ENCODE peak calls at places on chromosomes 1 and 21, in six cellular contexts. U, O, Y, V, B and L are unnamed samples.

GRCh38 chr1:54287821-54288220 is 87.9 kb downstream of the MRPL37 start:
- DNase-seq in U (no peak), O (no peak), Y (no peak), V (no peak), B (no peak), L (no peak)

GRCh38 chr1:185279571-185279970 is 37.5 kb downstream of the IVNS1ABP start:
- DNase-seq in U (no peak), O (peak), Y (no peak), V (no peak), B (no peak), L (no peak)

GRCh38 chr1:24216254-24216653 is 29.2 kb upstream of the IFNLR1 start:
- DNase-seq in U (no peak), O (no peak), Y (no peak), V (no peak), B (no peak), L (no peak)

GRCh38 chr1:65812065-65812464 is 19.4 kb downstream of the PDE4B start:
- DNase-seq in U (no peak), O (peak), Y (peak), V (peak), B (no peak), L (peak)

GRCh38 chr1:111570781-111571181 is 48.8 kb upstream of the RAP1A start:
- DNase-seq in U (peak), O (no peak), Y (no peak), V (peak), B (no peak), L (no peak)

GRCh38 chr1:14413809-14414208 is 184.7 kb upstream of the KAZN start:
- DNase-seq in U (no peak), O (peak), Y (no peak), V (no peak), B (no peak), L (no peak)

GRCh38 chr1:246215505-246215893 is 291.6 kb downstream of the SMYD3 start:
- DNase-seq in U (no peak), O (no peak), Y (no peak), V (no peak), B (no peak), L (no peak)

GRCh38 chr21:42361286-42361685 is 5.0 kb downstream of the TFF1 start:
- DNase-seq in U (no peak), O (no peak), Y (no peak), V (no peak), B (no peak), L (no peak)

GRCh38 chr1:93317207-93317606 is 28.5 kb upstream of the DR1 start:
- DNase-seq in U (no peak), O (no peak), Y (no peak), V (no peak), B (no peak), L (no peak)

GRCh38 chr1:242033331-242033956 is 34.5 kb upstream of the MAP1LC3C start:
- DNase-seq in U (no peak), O (no peak), Y (no peak), V (peak), B (no peak), L (no peak)